ENCODE peak calls at places on chromosomes 6 and 20, in four cellular contexts. Z is HepG2, Q is GM12878, D is K562. Y is an unnamed sample.

GRCh38 chr6:1439349-1439748 is 50.0 kb downstream of the FOXF2 start:
- DNase-seq in Q (no peak), D (no peak), Z (no peak), Y (no peak)

GRCh38 chr6:4958624-4959023 is 45.2 kb downstream of the RPP40 start:
- DNase-seq in Q (no peak), Z (no peak), D (no peak), Y (no peak)

GRCh38 chr20:55579802-55580201 is 425.5 kb downstream of the CBLN4 start:
- DNase-seq in Z (no peak), Q (no peak), D (no peak), Y (no peak)

GRCh38 chr6:39425346-39426056 is 103.0 kb upstream of the KCNK16 start:
- DNase-seq in D (no peak), Q (no peak), Z (no peak), Y (no peak)

GRCh38 chr20:11210611-11211010 is 536.8 kb upstream of the JAG1 start:
- DNase-seq in Q (no peak), D (no peak), Z (no peak), Y (no peak)

GRCh38 chr20:59822291-59823029 is 111.0 kb downstream of the SYCP2 start:
- DNase-seq in D (no peak), Z (no peak), Q (no peak), Y (no peak)

GRCh38 chr6:160253242-160253641 is 5.4 kb downstream of the SLC22A2 start:
- DNase-seq in Q (no peak), D (no peak), Z (no peak), Y (no peak)

GRCh38 chr6:118102401-118102800 is 195.3 kb downstream of the SLC35F1 start:
- DNase-seq in D (no peak), Z (no peak), Q (no peak), Y (no peak)

GRCh38 chr6:100228437-100229424 is 234.7 kb upstream of the MCHR2 start:
- DNase-seq in Z (peak; percentile 54), Q (peak; percentile 37), D (peak; percentile 78), Y (peak; percentile 69)

GRCh38 chr6:39073471-39074355 is 25.1 kb downstream of the GLP1R start:
- DNase-seq in Q (no peak), D (no peak), Z (no peak), Y (no peak)

GRCh38 chr20:50928469-50928868 is 2.8 kb downstream of the ADNP start:
- DNase-seq in Z (no peak), D (no peak), Q (no peak), Y (no peak)

GRCh38 chr6:166026586-166027126 is 141.0 kb downstream of the TBXT start:
- DNase-seq in Q (no peak), D (no peak), Z (no peak), Y (no peak)
- TF ChIP-seq YY1 in Q (no peak), D (no peak), Z (no peak), Y (no peak)

DNA sequence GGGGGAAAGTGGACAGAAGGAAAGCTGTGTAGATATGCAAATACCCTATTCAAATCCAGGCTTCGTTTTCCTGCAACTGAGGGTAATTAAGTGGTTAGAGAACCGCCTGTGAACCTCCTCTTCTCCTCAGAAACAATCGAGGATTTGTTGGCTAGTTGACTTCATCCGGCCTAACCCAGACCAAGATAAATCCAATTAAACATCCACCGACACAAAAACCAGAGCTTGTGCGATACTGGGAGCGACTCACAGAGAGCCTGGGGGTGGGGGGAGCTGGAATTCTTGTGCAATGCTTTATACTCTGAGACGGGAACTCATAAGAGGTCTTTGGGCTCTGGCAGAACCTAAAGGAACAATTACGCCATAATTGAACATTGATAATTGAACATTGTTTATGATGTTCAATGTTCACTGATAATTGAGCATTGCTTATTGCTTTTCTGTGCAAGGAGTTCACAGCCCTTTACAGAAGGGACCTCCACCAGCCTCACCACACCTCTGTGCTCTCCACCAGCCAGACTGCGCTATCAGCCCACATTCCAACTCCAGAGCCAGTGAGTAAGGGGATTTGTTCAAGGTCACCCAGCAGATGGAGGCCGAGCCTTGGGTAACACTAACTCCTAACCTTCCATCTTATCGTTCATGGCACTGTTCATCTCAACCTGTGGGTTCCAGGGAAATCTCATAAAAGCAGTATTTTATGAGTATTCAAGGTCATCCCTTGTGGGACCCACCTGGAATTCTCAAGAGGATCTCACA is 429.6 kb upstream of the JARID2 start:
- DNase-seq in Z (no peak), D (no peak), Q (no peak), Y (no peak)
- TF ChIP-seq ZBTB33 in Z (no peak), D (no peak), Q (no peak), Y (no peak)

GRCh38 chr20:61805365-61805764 is 260.3 kb downstream of the TAF4 start:
- DNase-seq in D (no peak), Z (no peak), Q (no peak), Y (no peak)

GRCh38 chr20:61802721-61803311 is 262.9 kb downstream of the TAF4 start:
- DNase-seq in Q (no peak), D (no peak), Z (no peak), Y (no peak)

GRCh38 chr20:61803416-61803902 is 262.2 kb downstream of the TAF4 start:
- DNase-seq in Q (no peak), Z (no peak), D (no peak), Y (no peak)

GRCh38 chr20:61804896-61805295 is 260.8 kb downstream of the TAF4 start:
- DNase-seq in Z (no peak), Q (no peak), D (no peak), Y (no peak)

GRCh38 chr20:61803903-61804804 is 261.5 kb downstream of the TAF4 start:
- DNase-seq in Z (no peak), D (no peak), Q (peak; percentile 3), Y (no peak)
- TF ChIP-seq YY1 in Z (no peak), D (no peak), Q (no peak), Y (no peak)

GRCh38 chr6:11538049-11538798 is 675 bp downstream of the TMEM170B start:
- DNase-seq in Q (no peak), Z (no peak), D (peak; percentile 26), Y (no peak)
- TF ChIP-seq ZBTB33 in Q (no peak), Z (no peak), D (no peak), Y (no peak)

GRCh38 chr20:37298190-37298939 is 8.9 kb downstream of the MANBAL start:
- DNase-seq in D (no peak), Q (no peak), Z (no peak), Y (no peak)

GRCh38 chr20:37295001-37295400 is 5.5 kb downstream of the MANBAL start:
- DNase-seq in Q (no peak), D (peak; percentile 39), Z (no peak), Y (peak; percentile 94)

GRCh38 chr20:37296371-37296770 is 6.9 kb downstream of the MANBAL start:
- DNase-seq in Q (no peak), Z (no peak), D (no peak), Y (no peak)

GRCh38 chr20:37295595-37295994 is 6.1 kb downstream of the MANBAL start:
- DNase-seq in Z (no peak), D (no peak), Q (no peak), Y (no peak)

GRCh38 chr20:37297066-37297736 is 7.7 kb downstream of the MANBAL start:
- DNase-seq in Z (no peak), D (no peak), Q (no peak), Y (no peak)
- TF ChIP-seq YY1 in Z (no peak), D (no peak), Q (no peak), Y (no peak)